ENCODE peak calls at places on chromosomes 11 and 22, in four cellular contexts. N, E, V and T are unnamed samples.

GRCh38 chr11:78268516-78269410 is 80.0 kb downstream of the USP35 start:
- DNase-seq in N (no peak), E (no peak), V (peak), T (no peak)

GRCh38 chr11:64799256-64799924 is 3.6 kb downstream of the MAP4K2 start:
- DNase-seq in N (no peak), E (no peak), V (no peak), T (no peak)

GRCh38 chr11:128481135-128481534 is 106.2 kb downstream of the ETS1 start:
- DNase-seq in N (no peak), E (no peak), V (peak), T (no peak)

GRCh38 chr22:33919591-33920501 is at the start of gene LARGE1:
- DNase-seq in N (no peak), E (peak), V (peak), T (peak)

GRCh38 chr11:43327987-43328386 is 16.2 kb downstream of the API5 start:
- DNase-seq in N (no peak), E (no peak), V (peak), T (no peak)

GRCh38 chr22:50258361-50259292 is 2.9 kb downstream of the MAPK12 start:
- DNase-seq in N (no peak), E (no peak), V (no peak), T (no peak)

GRCh38 chr11:99197477-99197876 is 176.7 kb downstream of the CNTN5 start:
- DNase-seq in N (no peak), E (no peak), V (no peak), T (no peak)

GRCh38 chr11:117877120-117877784 is 794 bp upstream of the FXYD6 start:
- DNase-seq in N (no peak), E (no peak), V (no peak), T (no peak)

GRCh38 chr22:23302171-23303002 is 122.1 kb downstream of the BCR start:
- DNase-seq in N (no peak), E (peak), V (no peak), T (no peak)

GRCh38 chr11:65448418-65449196 is 26.0 kb downstream of the NEAT1 start:
- DNase-seq in N (no peak), E (peak), V (peak), T (no peak)

GRCh38 chr11:126159719-126160344 is 51.6 kb downstream of the RPUSD4 start:
- DNase-seq in N (no peak), E (no peak), V (no peak), T (no peak)

GRCh38 chr11:114084414-114084813 is 24.9 kb downstream of the ZBTB16 start:
- DNase-seq in N (no peak), E (no peak), V (no peak), T (no peak)

GRCh38 chr11:119030329-119031047 is at the start of gene SLC37A4:
- DNase-seq in N (peak), E (peak), V (peak), T (peak)

GRCh38 chr11:2806351-2807058 is 79.1 kb downstream of the CDKN1C start:
- DNase-seq in N (no peak), E (peak), V (no peak), T (no peak)

GRCh38 chr11:10838083-10838482 is 19.8 kb downstream of the ZBED5 start:
- DNase-seq in N (no peak), E (no peak), V (no peak), T (no peak)

GRCh38 chr11:46363455-46363920 is 16.2 kb downstream of the DGKZ start:
- DNase-seq in N (no peak), E (no peak), V (peak), T (no peak)

GRCh38 chr11:102552020-102552419 is 21.5 kb upstream of the MMP7 start:
- DNase-seq in N (no peak), E (no peak), V (no peak), T (no peak)

GRCh38 chr11:10484461-10485180 is 29.6 kb downstream of the AMPD3 start:
- DNase-seq in N (no peak), E (no peak), V (no peak), T (no peak)

GRCh38 chr11:46049325-46049860 is 71.9 kb downstream of the PHF21A start:
- DNase-seq in N (no peak), E (no peak), V (no peak), T (no peak)

GRCh38 chr22:26711205-26711958 is 54.0 kb downstream of the MIAT start:
- DNase-seq in N (no peak), E (no peak), V (peak), T (no peak)

GRCh38 chr22:50470491-50470890 is 4.3 kb downstream of the SBF1 start:
- DNase-seq in N (no peak), E (no peak), V (no peak), T (no peak)

GRCh38 chr11:86035164-86035563 is 33.7 kb downstream of the PICALM start:
- DNase-seq in N (no peak), E (no peak), V (no peak), T (no peak)

GRCh38 chr11:128666397-128666796 is 27.5 kb upstream of the FLI1 start:
- DNase-seq in N (no peak), E (no peak), V (no peak), T (no peak)

GRCh38 chr11:111852103-111852502 is 19.3 kb downstream of the ALG9 start:
- DNase-seq in N (no peak), E (no peak), V (no peak), T (no peak)

DNA sequence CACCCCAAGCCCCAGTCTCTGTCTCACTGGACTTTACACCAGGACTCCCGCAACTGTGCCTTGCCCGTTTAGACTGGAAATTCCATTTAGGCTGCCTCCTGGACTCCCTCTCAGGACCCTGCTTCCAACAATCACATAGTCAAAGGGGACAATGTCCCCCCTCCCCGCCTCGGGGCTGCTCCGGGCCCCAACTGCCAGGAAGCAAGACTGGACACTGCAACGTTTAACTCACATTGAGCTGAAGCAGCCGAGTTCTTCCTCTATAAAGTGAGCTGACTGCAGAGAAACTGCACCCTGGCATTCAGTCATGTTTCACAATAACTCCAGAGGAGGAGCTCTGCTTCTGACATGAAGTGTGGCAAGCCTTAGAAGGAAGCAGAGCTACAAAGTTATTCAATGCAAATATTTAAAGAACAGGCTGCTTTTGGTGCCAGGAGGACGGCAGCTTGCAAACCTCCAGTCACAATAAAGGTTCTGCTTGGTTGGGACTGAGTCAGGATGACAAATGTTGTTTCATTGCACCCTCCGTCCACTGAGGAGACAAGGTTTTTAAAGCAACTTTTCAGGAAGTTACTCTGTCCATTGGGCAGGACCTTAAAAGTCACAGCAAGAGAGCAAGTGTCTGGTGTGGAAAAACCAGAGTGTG is 19.9 kb downstream of the PACSIN2 start:
- DNase-seq in N (no peak), E (no peak), V (peak), T (no peak)
- H3K27ac ChIP-seq in N (no peak), E (peak), V (peak), T (peak)

DNA sequence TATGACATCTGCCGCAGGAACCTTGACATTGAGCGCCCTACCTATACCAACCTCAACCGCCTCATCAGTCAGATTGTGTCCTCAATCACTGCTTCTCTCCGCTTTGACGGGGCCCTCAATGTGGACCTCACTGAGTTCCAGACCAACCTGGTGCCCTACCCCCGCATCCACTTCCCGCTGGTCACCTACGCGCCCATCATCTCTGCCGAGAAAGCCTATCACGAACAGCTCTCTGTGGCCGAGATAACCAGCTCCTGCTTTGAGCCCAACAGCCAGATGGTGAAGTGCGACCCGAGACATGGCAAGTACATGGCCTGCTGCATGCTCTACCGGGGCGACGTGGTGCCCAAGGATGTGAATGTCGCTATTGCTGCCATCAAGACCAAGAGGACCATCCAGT is 16.0 kb downstream of the TUBA8 start:
- DNase-seq in N (no peak), E (no peak), V (no peak), T (no peak)
- H3K27ac ChIP-seq in N (no peak), E (no peak), V (no peak), T (no peak)

GRCh38 chr22:46088541-46089311 is 61.6 kb upstream of the PPARA start:
- DNase-seq in N (no peak), E (peak), V (peak), T (no peak)

GRCh38 chr22:46087816-46088277 is 62.5 kb upstream of the PPARA start:
- DNase-seq in N (no peak), E (peak), V (peak), T (peak)

GRCh38 chr22:46086577-46087335 is 63.6 kb upstream of the PPARA start:
- DNase-seq in N (no peak), E (peak), V (peak), T (no peak)

GRCh38 chr22:46085831-46086576 is 64.3 kb upstream of the PPARA start:
- DNase-seq in N (no peak), E (peak), V (no peak), T (no peak)

DNA sequence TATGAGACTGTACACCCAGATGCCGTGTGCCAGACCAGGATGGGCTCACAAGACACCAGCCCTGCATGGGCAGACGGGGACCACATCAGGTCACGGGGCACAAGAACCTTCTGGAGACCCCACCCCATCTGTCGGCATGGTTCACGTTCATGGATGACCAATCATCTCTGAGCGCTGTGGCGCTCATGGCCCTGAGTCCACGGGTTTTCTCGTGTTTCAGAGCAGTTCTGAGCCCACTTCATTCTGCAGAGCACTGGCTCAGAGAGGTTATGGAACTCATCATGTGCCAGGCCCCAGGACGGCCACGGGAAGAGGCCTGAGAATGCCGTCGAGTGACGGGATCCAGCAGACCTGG is 63.0 kb upstream of the PPARA start:
- DNase-seq in N (no peak), E (no peak), V (no peak), T (no peak)
- H3K27ac ChIP-seq in N (no peak), E (peak), V (peak), T (peak)

GRCh38 chr11:12209096-12209495 is 98.7 kb downstream of the MICAL2 start:
- DNase-seq in N (no peak), E (no peak), V (no peak), T (no peak)

GRCh38 chr11:12206529-12206928 is 96.1 kb downstream of the MICAL2 start:
- DNase-seq in N (no peak), E (no peak), V (peak), T (no peak)

GRCh38 chr11:12205330-12205729 is 94.9 kb downstream of the MICAL2 start:
- DNase-seq in N (no peak), E (no peak), V (peak), T (no peak)

GRCh38 chr11:12210200-12210599 is 99.8 kb downstream of the MICAL2 start:
- DNase-seq in N (no peak), E (no peak), V (no peak), T (no peak)

GRCh38 chr11:12207384-12208150 is 97.2 kb downstream of the MICAL2 start:
- DNase-seq in N (no peak), E (no peak), V (peak), T (no peak)
- H3K27ac ChIP-seq in N (no peak), E (no peak), V (no peak), T (peak)